ENCODE peak calls at places on chromosomes 2 and 18, in eight cellular contexts. R is lower lobe of right lung, I is HFF-Myc, A is fibroblast of lung, T is fibroblast of mammary gland, U is A549, J is cardiac muscle cell, H is fibroblast of the aortic adventitia. Z is an unnamed sample.
A peak's percentile ranks its signal among the peaks of the same experiment; 100 is the strongest.

GRCh38 chr18:10453885-10454772 is at the start of gene APCDD1:
- DNase-seq in U (no peak), A (peak; percentile 24), I (no peak), H (no peak), T (no peak), R (peak; percentile 80), J (peak; percentile 80), Z (peak; percentile 9)

GRCh38 chr2:134086594-134087219 is 167.2 kb upstream of the MGAT5 start:
- DNase-seq in R (no peak), A (no peak), T (no peak), H (no peak), J (no peak), U (no peak), I (no peak), Z (no peak)

GRCh38 chr2:57947398-57947797 is 99.2 kb upstream of the VRK2 start:
- DNase-seq in R (no peak), A (no peak), T (peak; percentile 19), H (no peak), I (no peak), U (peak; percentile 5), J (no peak), Z (no peak)

GRCh38 chr2:74290466-74291216 is 52.6 kb downstream of the SLC4A5 start:
- DNase-seq in H (no peak), T (no peak), A (no peak), J (no peak), U (no peak), I (no peak), R (no peak), Z (no peak)

GRCh38 chr2:2296400-2296799 is 34.7 kb downstream of the MYT1L start:
- DNase-seq in J (no peak), R (no peak), T (no peak), A (no peak), U (no peak), I (no peak), H (no peak), Z (no peak)

GRCh38 chr2:109258376-109258775 is 129.4 kb downstream of the SH3RF3 start:
- DNase-seq in J (no peak), U (no peak), R (no peak), A (no peak), T (no peak), I (no peak), H (no peak), Z (no peak)

GRCh38 chr18:23115683-23116096 is 19.6 kb upstream of the CABLES1 start:
- DNase-seq in J (peak; percentile 86), I (peak; percentile 96), R (no peak), A (peak; percentile 98), H (peak; percentile 87), U (peak; percentile 95), T (peak; percentile 100), Z (peak; percentile 94)

GRCh38 chr2:149125031-149125725 is 86.7 kb downstream of the LYPD6B start:
- DNase-seq in J (no peak), I (no peak), R (peak; percentile 51), T (no peak), H (no peak), U (no peak), A (no peak), Z (peak; percentile 25)

GRCh38 chr2:242024751-242025355 is 155.3 kb downstream of the RTP5 start:
- DNase-seq in H (no peak), R (no peak), I (no peak), U (no peak), A (no peak), J (no peak), T (no peak), Z (no peak)

GRCh38 chr2:242019344-242019743 is 149.8 kb downstream of the RTP5 start:
- DNase-seq in U (no peak), T (no peak), A (no peak), I (no peak), J (no peak), R (no peak), H (no peak), Z (no peak)

GRCh38 chr2:242022550-242023290 is 153.2 kb downstream of the RTP5 start:
- DNase-seq in A (no peak), U (no peak), J (no peak), H (no peak), T (no peak), I (no peak), R (no peak), Z (no peak)

GRCh38 chr2:242017086-242017485 is 147.6 kb downstream of the RTP5 start:
- DNase-seq in J (no peak), U (no peak), I (no peak), T (no peak), A (no peak), H (no peak), R (no peak), Z (no peak)

DNA sequence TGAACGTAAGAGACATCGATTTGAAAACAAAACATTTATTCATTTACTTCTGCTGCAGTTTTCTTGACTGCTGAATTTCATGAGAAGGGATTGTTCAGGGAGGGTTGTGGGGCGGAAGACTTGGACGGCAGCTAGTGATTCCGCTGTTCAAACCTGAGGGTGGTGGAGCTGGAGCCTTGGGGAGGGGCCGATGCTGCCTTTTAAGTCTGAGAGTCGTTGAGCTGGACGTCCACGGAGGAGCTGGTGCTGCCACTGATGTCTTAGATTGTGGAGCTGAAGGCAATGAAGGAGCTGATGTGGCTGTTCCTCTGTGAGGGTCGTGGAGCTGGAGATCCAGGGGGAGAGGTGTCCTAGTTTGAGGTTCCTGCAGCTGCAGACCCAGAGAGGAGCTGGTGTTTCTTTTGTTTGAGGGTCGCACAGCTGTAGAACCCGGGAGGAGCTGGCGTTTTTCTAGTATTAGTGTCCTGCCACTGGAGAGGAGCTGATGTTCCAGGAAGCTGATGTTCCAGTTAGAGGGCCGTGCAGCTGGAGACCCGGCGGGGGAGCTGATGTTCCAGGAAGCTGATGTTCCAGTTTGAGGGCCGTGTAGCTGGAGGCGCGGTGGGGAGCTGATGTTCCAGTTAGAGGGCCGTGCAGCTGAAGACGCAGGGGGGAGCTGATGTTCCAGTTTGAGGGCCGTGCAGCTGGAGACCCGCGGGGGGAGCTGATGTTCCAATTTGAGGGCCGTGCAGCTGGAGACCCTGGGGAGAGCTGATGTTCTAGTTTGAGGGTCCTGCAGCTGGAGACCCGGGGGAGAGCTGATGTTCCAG is 150.9 kb downstream of the RTP5 start:
- DNase-seq in U (peak; percentile 24), I (no peak), R (peak; percentile 45), H (peak; percentile 11), A (no peak), T (peak; percentile 42), J (peak; percentile 39), Z (no peak)
- TF ChIP-seq CTCF in U (peak; percentile 5), I (no peak), R (no peak), H (no peak), A (no peak), T (peak; percentile 16), J (peak; percentile 19), Z (no peak)

DNA sequence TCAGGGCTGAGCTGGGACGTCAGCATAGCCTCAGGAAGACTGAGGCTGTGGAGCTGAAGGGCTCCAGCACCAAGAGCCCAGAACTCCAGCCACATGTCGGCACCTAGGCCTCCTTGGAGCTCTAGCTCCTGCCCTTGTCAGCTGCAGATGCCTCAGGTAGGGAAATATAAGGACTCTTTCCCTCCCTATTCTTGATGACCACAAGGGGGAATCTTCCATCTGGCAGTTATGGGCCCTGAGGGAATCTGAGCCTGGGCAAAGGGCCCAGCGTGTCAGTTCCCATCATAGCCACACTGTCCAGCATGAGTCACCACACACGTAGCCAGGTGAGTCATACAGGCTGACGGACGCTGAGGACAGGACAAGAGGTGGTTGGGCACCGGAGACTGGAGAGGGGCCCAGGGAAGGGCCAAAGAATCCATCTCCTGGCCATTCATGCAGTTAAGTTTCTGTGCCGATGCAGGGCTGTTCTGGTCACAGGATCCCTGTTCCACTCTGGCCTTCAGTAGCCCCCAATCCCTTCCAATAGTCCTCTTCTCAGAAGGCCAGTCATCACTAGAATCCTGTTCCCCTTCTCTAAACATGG is 1.8 kb downstream of the MPV17 start:
- DNase-seq in A (peak; percentile 98), I (peak; percentile 98), T (peak; percentile 100), J (peak; percentile 97), R (peak; percentile 61), H (peak; percentile 98), U (peak; percentile 98), Z (peak; percentile 98)
- H3K4me3 ChIP-seq in A (peak overlapping the region; percentile 82), I (peak overlapping the region; percentile 69), T (peak overlapping the region; percentile 9), J (no peak overlapping the region), R (no peak overlapping the region), H (peak overlapping the region; percentile 39), U (peak overlapping the region; percentile 58), Z (no peak overlapping the region)

GRCh38 chr2:237310515-237311114 is 103.3 kb downstream of the COL6A3 start:
- DNase-seq in I (no peak), U (no peak), H (no peak), R (no peak), T (peak; percentile 60), J (no peak), A (peak; percentile 57), Z (peak; percentile 63)

GRCh38 chr2:237314198-237314597 is 99.8 kb downstream of the COL6A3 start:
- DNase-seq in J (no peak), U (no peak), I (no peak), A (no peak), H (no peak), R (no peak), T (no peak), Z (no peak)

GRCh38 chr2:237315170-237315880 is 98.6 kb downstream of the COL6A3 start:
- DNase-seq in J (peak; percentile 98), U (no peak), A (peak; percentile 98), H (peak; percentile 98), T (peak; percentile 93), I (peak; percentile 97), R (peak; percentile 80), Z (peak; percentile 50)

GRCh38 chr2:237309416-237309815 is 104.5 kb downstream of the COL6A3 start:
- DNase-seq in I (no peak), J (no peak), A (peak; percentile 31), T (no peak), H (peak; percentile 60), R (no peak), U (no peak), Z (peak; percentile 40)

GRCh38 chr2:237312021-237312755 is 101.8 kb downstream of the COL6A3 start:
- DNase-seq in A (peak; percentile 83), R (no peak), J (no peak), U (no peak), H (peak; percentile 43), T (peak; percentile 67), I (no peak), Z (no peak)
- TF ChIP-seq CTCF in A (no peak), R (no peak), J (no peak), U (no peak), H (no peak), T (no peak), I (no peak), Z (no peak)

GRCh38 chr2:25957743-25958142 is 24.6 kb downstream of the KIF3C start:
- DNase-seq in U (no peak), I (no peak), H (no peak), T (no peak), J (no peak), A (no peak), R (no peak), Z (peak; percentile 37)

GRCh38 chr2:25960396-25960795 is 21.9 kb downstream of the KIF3C start:
- DNase-seq in A (no peak), I (no peak), H (no peak), U (no peak), J (no peak), R (no peak), T (no peak), Z (no peak)

GRCh38 chr2:25954199-25954752 is 28.0 kb downstream of the KIF3C start:
- DNase-seq in A (no peak), R (no peak), I (no peak), H (no peak), J (no peak), U (no peak), T (no peak), Z (no peak)

GRCh38 chr2:25955036-25955435 is 27.3 kb downstream of the KIF3C start:
- DNase-seq in U (no peak), A (no peak), R (no peak), J (no peak), H (no peak), I (no peak), T (no peak), Z (no peak)

DNA sequence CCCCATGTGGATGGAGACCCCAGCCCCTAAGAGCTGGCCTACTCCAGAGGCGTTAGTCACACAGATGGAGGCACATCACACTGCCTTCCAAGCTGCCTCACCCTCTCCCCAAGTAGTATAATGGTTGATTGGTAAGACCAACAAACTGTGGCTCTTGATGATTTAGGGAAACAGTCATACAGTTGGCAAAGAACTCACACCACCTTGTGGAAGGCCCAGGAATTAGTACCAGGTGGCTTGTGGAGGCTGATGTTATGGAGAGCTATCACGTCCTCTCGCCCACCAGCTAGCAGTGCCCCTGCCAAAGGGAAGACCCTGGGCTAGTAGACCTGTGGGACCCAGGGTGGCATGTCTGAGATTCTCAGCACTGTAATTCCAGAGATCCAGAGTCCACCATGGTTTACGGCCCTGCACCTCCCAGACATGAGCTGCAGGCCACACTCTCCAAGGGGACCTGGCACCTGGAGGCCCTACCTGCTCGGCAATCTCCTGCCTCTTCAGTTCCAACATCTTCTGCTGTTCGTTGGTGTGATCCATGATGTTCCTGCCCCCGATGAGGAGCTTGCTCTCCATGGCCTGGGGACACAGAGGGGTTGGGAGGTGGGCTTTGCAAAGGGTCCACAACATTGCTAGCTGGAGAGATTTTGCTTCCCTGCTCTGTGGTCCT is 26.3 kb downstream of the KIF3C start:
- DNase-seq in R (no peak), T (no peak), H (no peak), J (no peak), A (no peak), U (peak; percentile 46), I (no peak), Z (no peak)
- H3K4me3 ChIP-seq in R (no peak overlapping the region), T (no peak overlapping the region), H (no peak overlapping the region), J (no peak overlapping the region), A (no peak overlapping the region), U (no peak overlapping the region), I (no peak overlapping the region), Z (no peak overlapping the region)